ENCODE peak calls at places on chromosomes 1 and 21, in four cellular contexts. One of them, this sample, is unnamed.

GRCh38 chr1:21669287-21670058 is at the start of gene RAP1GAP:
- DNase-seq in Calu3: no peak
- DNase-seq in H7: peak
- DNase-seq in stimulated activated CD4-positive, alpha-beta T cell treated with anti-CD3 and anti-CD28 coated beads, Interleukin-1b, Interleukin-23, amount 100 ng/mL, for 4 hours: peak
- DNase-seq in this sample: peak

GRCh38 chr1:109712321-109712864 is 342 bp downstream of the GSTM5 start:
- DNase-seq in H7: no peak
- DNase-seq in stimulated activated CD4-positive, alpha-beta T cell treated with anti-CD3 and anti-CD28 coated beads, Interleukin-1b, Interleukin-23, amount 100 ng/mL, for 4 hours: no peak
- DNase-seq in Calu3: no peak
- DNase-seq in this sample: no peak

GRCh38 chr1:47469405-47469759 is 31.5 kb downstream of the FOXD2 start:
- DNase-seq in Calu3: no peak
- DNase-seq in H7: no peak
- DNase-seq in stimulated activated CD4-positive, alpha-beta T cell treated with anti-CD3 and anti-CD28 coated beads, Interleukin-1b, Interleukin-23, amount 100 ng/mL, for 4 hours: no peak
- DNase-seq in this sample: no peak

GRCh38 chr1:108000620-108001105 is 35.7 kb upstream of the VAV3 start:
- DNase-seq in stimulated activated CD4-positive, alpha-beta T cell treated with anti-CD3 and anti-CD28 coated beads, Interleukin-1b, Interleukin-23, amount 100 ng/mL, for 4 hours: no peak
- DNase-seq in Calu3: no peak
- DNase-seq in H7: no peak
- DNase-seq in this sample: no peak

GRCh38 chr21:43294194-43294902 is 125.5 kb downstream of the CRYAA start:
- DNase-seq in stimulated activated CD4-positive, alpha-beta T cell treated with anti-CD3 and anti-CD28 coated beads, Interleukin-1b, Interleukin-23, amount 100 ng/mL, for 4 hours: no peak
- DNase-seq in H7: no peak
- DNase-seq in Calu3: no peak
- DNase-seq in this sample: no peak

GRCh38 chr1:162371611-162372010 is 5.0 kb downstream of the SPATA46 start:
- DNase-seq in Calu3: no peak
- DNase-seq in stimulated activated CD4-positive, alpha-beta T cell treated with anti-CD3 and anti-CD28 coated beads, Interleukin-1b, Interleukin-23, amount 100 ng/mL, for 4 hours: no peak
- DNase-seq in H7: no peak
- DNase-seq in this sample: no peak

GRCh38 chr1:230827081-230827681 is 41.1 kb downstream of the C1orf198 start:
- DNase-seq in Calu3: no peak
- DNase-seq in H7: no peak
- DNase-seq in stimulated activated CD4-positive, alpha-beta T cell treated with anti-CD3 and anti-CD28 coated beads, Interleukin-1b, Interleukin-23, amount 100 ng/mL, for 4 hours: no peak
- DNase-seq in this sample: peak

GRCh38 chr21:17334478-17334877 is 178.4 kb upstream of the CXADR start:
- DNase-seq in stimulated activated CD4-positive, alpha-beta T cell treated with anti-CD3 and anti-CD28 coated beads, Interleukin-1b, Interleukin-23, amount 100 ng/mL, for 4 hours: no peak
- DNase-seq in Calu3: no peak
- DNase-seq in H7: no peak
- DNase-seq in this sample: no peak

GRCh38 chr1:178612261-178612660 is 99.4 kb downstream of the TEX35 start:
- DNase-seq in H7: no peak
- DNase-seq in stimulated activated CD4-positive, alpha-beta T cell treated with anti-CD3 and anti-CD28 coated beads, Interleukin-1b, Interleukin-23, amount 100 ng/mL, for 4 hours: no peak
- DNase-seq in Calu3: no peak
- DNase-seq in this sample: no peak

GRCh38 chr1:47371016-47371517 is 37.5 kb downstream of the CMPK1 start:
- DNase-seq in H7: no peak
- DNase-seq in Calu3: no peak
- DNase-seq in stimulated activated CD4-positive, alpha-beta T cell treated with anti-CD3 and anti-CD28 coated beads, Interleukin-1b, Interleukin-23, amount 100 ng/mL, for 4 hours: no peak
- DNase-seq in this sample: no peak

GRCh38 chr1:246632584-246633168 is 66.4 kb downstream of the CNST start:
- DNase-seq in Calu3: no peak
- DNase-seq in stimulated activated CD4-positive, alpha-beta T cell treated with anti-CD3 and anti-CD28 coated beads, Interleukin-1b, Interleukin-23, amount 100 ng/mL, for 4 hours: no peak
- DNase-seq in H7: no peak
- DNase-seq in this sample: no peak

GRCh38 chr1:30008998-30009657 is 714.3 kb downstream of the MATN1 start:
- DNase-seq in stimulated activated CD4-positive, alpha-beta T cell treated with anti-CD3 and anti-CD28 coated beads, Interleukin-1b, Interleukin-23, amount 100 ng/mL, for 4 hours: no peak
- DNase-seq in Calu3: peak
- DNase-seq in H7: peak
- DNase-seq in this sample: no peak

GRCh38 chr1:201069636-201070035 is 42.6 kb downstream of the CACNA1S start:
- DNase-seq in H7: peak
- DNase-seq in Calu3: no peak
- DNase-seq in stimulated activated CD4-positive, alpha-beta T cell treated with anti-CD3 and anti-CD28 coated beads, Interleukin-1b, Interleukin-23, amount 100 ng/mL, for 4 hours: no peak
- DNase-seq in this sample: no peak

GRCh38 chr1:220272841-220273090 is 513 bp upstream of the RAB3GAP2 start:
- DNase-seq in Calu3: no peak
- DNase-seq in stimulated activated CD4-positive, alpha-beta T cell treated with anti-CD3 and anti-CD28 coated beads, Interleukin-1b, Interleukin-23, amount 100 ng/mL, for 4 hours: no peak
- DNase-seq in H7: no peak
- DNase-seq in this sample: no peak

GRCh38 chr1:48093696-48094518 is 96.7 kb upstream of the TRABD2B start:
- DNase-seq in H7: peak
- DNase-seq in stimulated activated CD4-positive, alpha-beta T cell treated with anti-CD3 and anti-CD28 coated beads, Interleukin-1b, Interleukin-23, amount 100 ng/mL, for 4 hours: peak
- DNase-seq in Calu3: peak
- DNase-seq in this sample: peak

GRCh38 chr1:154941332-154941995 is 4.9 kb upstream of the PMVK start:
- DNase-seq in H7: no peak
- DNase-seq in stimulated activated CD4-positive, alpha-beta T cell treated with anti-CD3 and anti-CD28 coated beads, Interleukin-1b, Interleukin-23, amount 100 ng/mL, for 4 hours: no peak
- DNase-seq in Calu3: no peak
- DNase-seq in this sample: peak

GRCh38 chr1:54006508-54006907 is 11.5 kb downstream of the LDLRAD1 start:
- DNase-seq in H7: no peak
- DNase-seq in stimulated activated CD4-positive, alpha-beta T cell treated with anti-CD3 and anti-CD28 coated beads, Interleukin-1b, Interleukin-23, amount 100 ng/mL, for 4 hours: no peak
- DNase-seq in Calu3: no peak
- DNase-seq in this sample: no peak

GRCh38 chr1:44806025-44806703 is 987 bp downstream of the DYNLT4 start:
- DNase-seq in H7: peak
- DNase-seq in stimulated activated CD4-positive, alpha-beta T cell treated with anti-CD3 and anti-CD28 coated beads, Interleukin-1b, Interleukin-23, amount 100 ng/mL, for 4 hours: no peak
- DNase-seq in Calu3: no peak
- DNase-seq in this sample: no peak

GRCh38 chr1:110430366-110430765 is 20.6 kb upstream of the PROK1 start:
- DNase-seq in Calu3: no peak
- DNase-seq in H7: no peak
- DNase-seq in stimulated activated CD4-positive, alpha-beta T cell treated with anti-CD3 and anti-CD28 coated beads, Interleukin-1b, Interleukin-23, amount 100 ng/mL, for 4 hours: no peak
- DNase-seq in this sample: no peak

GRCh38 chr1:227894306-227894721 is 53.4 kb downstream of the WNT9A start:
- DNase-seq in Calu3: peak
- DNase-seq in H7: no peak
- DNase-seq in stimulated activated CD4-positive, alpha-beta T cell treated with anti-CD3 and anti-CD28 coated beads, Interleukin-1b, Interleukin-23, amount 100 ng/mL, for 4 hours: no peak
- DNase-seq in this sample: peak

GRCh38 chr1:115555446-115555845 is 86.3 kb upstream of the VANGL1 start:
- DNase-seq in stimulated activated CD4-positive, alpha-beta T cell treated with anti-CD3 and anti-CD28 coated beads, Interleukin-1b, Interleukin-23, amount 100 ng/mL, for 4 hours: no peak
- DNase-seq in Calu3: no peak
- DNase-seq in H7: no peak
- DNase-seq in this sample: no peak

GRCh38 chr1:245332085-245332484 is 177.3 kb downstream of the KIF26B start:
- DNase-seq in Calu3: no peak
- DNase-seq in H7: no peak
- DNase-seq in stimulated activated CD4-positive, alpha-beta T cell treated with anti-CD3 and anti-CD28 coated beads, Interleukin-1b, Interleukin-23, amount 100 ng/mL, for 4 hours: no peak
- DNase-seq in this sample: no peak

GRCh38 chr1:218537131-218537904 is 192.2 kb downstream of the TGFB2 start:
- DNase-seq in Calu3: no peak
- DNase-seq in H7: no peak
- DNase-seq in stimulated activated CD4-positive, alpha-beta T cell treated with anti-CD3 and anti-CD28 coated beads, Interleukin-1b, Interleukin-23, amount 100 ng/mL, for 4 hours: no peak
- DNase-seq in this sample: no peak

GRCh38 chr1:83942914-83943313 is 56.0 kb downstream of the TTLL7 start:
- DNase-seq in Calu3: no peak
- DNase-seq in H7: peak
- DNase-seq in stimulated activated CD4-positive, alpha-beta T cell treated with anti-CD3 and anti-CD28 coated beads, Interleukin-1b, Interleukin-23, amount 100 ng/mL, for 4 hours: no peak
- DNase-seq in this sample: no peak

GRCh38 chr1:168092566-168093355 is 44.0 kb downstream of the GPR161 start:
- DNase-seq in H7: peak
- DNase-seq in Calu3: peak
- DNase-seq in stimulated activated CD4-positive, alpha-beta T cell treated with anti-CD3 and anti-CD28 coated beads, Interleukin-1b, Interleukin-23, amount 100 ng/mL, for 4 hours: no peak
- DNase-seq in this sample: peak

GRCh38 chr1:227299688-227300087 is 18.6 kb downstream of the CDC42BPA start:
- DNase-seq in Calu3: no peak
- DNase-seq in stimulated activated CD4-positive, alpha-beta T cell treated with anti-CD3 and anti-CD28 coated beads, Interleukin-1b, Interleukin-23, amount 100 ng/mL, for 4 hours: no peak
- DNase-seq in H7: no peak
- DNase-seq in this sample: no peak

GRCh38 chr1:54229281-54229891 is 29.4 kb downstream of the MRPL37 start:
- DNase-seq in Calu3: peak
- DNase-seq in H7: peak
- DNase-seq in stimulated activated CD4-positive, alpha-beta T cell treated with anti-CD3 and anti-CD28 coated beads, Interleukin-1b, Interleukin-23, amount 100 ng/mL, for 4 hours: no peak
- DNase-seq in this sample: no peak

GRCh38 chr1:230832466-230832865 is 35.9 kb downstream of the C1orf198 start:
- DNase-seq in stimulated activated CD4-positive, alpha-beta T cell treated with anti-CD3 and anti-CD28 coated beads, Interleukin-1b, Interleukin-23, amount 100 ng/mL, for 4 hours: no peak
- DNase-seq in H7: no peak
- DNase-seq in Calu3: no peak
- DNase-seq in this sample: peak

GRCh38 chr1:246271516-246271915 is 235.6 kb downstream of the SMYD3 start:
- DNase-seq in stimulated activated CD4-positive, alpha-beta T cell treated with anti-CD3 and anti-CD28 coated beads, Interleukin-1b, Interleukin-23, amount 100 ng/mL, for 4 hours: no peak
- DNase-seq in H7: no peak
- DNase-seq in Calu3: no peak
- DNase-seq in this sample: no peak

GRCh38 chr21:32593690-32594089 is 8.4 kb upstream of the TCP10L start:
- DNase-seq in H7: no peak
- DNase-seq in stimulated activated CD4-positive, alpha-beta T cell treated with anti-CD3 and anti-CD28 coated beads, Interleukin-1b, Interleukin-23, amount 100 ng/mL, for 4 hours: no peak
- DNase-seq in Calu3: no peak
- DNase-seq in this sample: no peak

GRCh38 chr1:113813218-113813617 is 942 bp upstream of the RSBN1 start:
- DNase-seq in stimulated activated CD4-positive, alpha-beta T cell treated with anti-CD3 and anti-CD28 coated beads, Interleukin-1b, Interleukin-23, amount 100 ng/mL, for 4 hours: no peak
- DNase-seq in Calu3: no peak
- DNase-seq in H7: no peak
- DNase-seq in this sample: no peak

GRCh38 chr1:194862129-194862528 is 1675.7 kb upstream of the B3GALT2 start:
- DNase-seq in stimulated activated CD4-positive, alpha-beta T cell treated with anti-CD3 and anti-CD28 coated beads, Interleukin-1b, Interleukin-23, amount 100 ng/mL, for 4 hours: no peak
- DNase-seq in Calu3: no peak
- DNase-seq in H7: no peak
- DNase-seq in this sample: no peak

GRCh38 chr1:209513226-209513625 is 70.3 kb upstream of the CAMK1G start:
- DNase-seq in H7: peak
- DNase-seq in Calu3: peak
- DNase-seq in stimulated activated CD4-positive, alpha-beta T cell treated with anti-CD3 and anti-CD28 coated beads, Interleukin-1b, Interleukin-23, amount 100 ng/mL, for 4 hours: no peak
- DNase-seq in this sample: peak

GRCh38 chr1:220917101-220917500 is 37.9 kb downstream of the HLX start:
- DNase-seq in stimulated activated CD4-positive, alpha-beta T cell treated with anti-CD3 and anti-CD28 coated beads, Interleukin-1b, Interleukin-23, amount 100 ng/mL, for 4 hours: no peak
- DNase-seq in Calu3: no peak
- DNase-seq in H7: no peak
- DNase-seq in this sample: no peak

GRCh38 chr1:39685071-39685470 is 6.2 kb downstream of the HPCAL4 start:
- DNase-seq in stimulated activated CD4-positive, alpha-beta T cell treated with anti-CD3 and anti-CD28 coated beads, Interleukin-1b, Interleukin-23, amount 100 ng/mL, for 4 hours: no peak
- DNase-seq in Calu3: no peak
- DNase-seq in H7: no peak
- DNase-seq in this sample: no peak

GRCh38 chr1:240242601-240243144 is 151.0 kb downstream of the FMN2 start:
- DNase-seq in Calu3: no peak
- DNase-seq in stimulated activated CD4-positive, alpha-beta T cell treated with anti-CD3 and anti-CD28 coated beads, Interleukin-1b, Interleukin-23, amount 100 ng/mL, for 4 hours: no peak
- DNase-seq in H7: no peak
- DNase-seq in this sample: no peak

GRCh38 chr1:47938556-47938955 is 58.6 kb downstream of the TRABD2B start:
- DNase-seq in H7: no peak
- DNase-seq in Calu3: no peak
- DNase-seq in stimulated activated CD4-positive, alpha-beta T cell treated with anti-CD3 and anti-CD28 coated beads, Interleukin-1b, Interleukin-23, amount 100 ng/mL, for 4 hours: no peak
- DNase-seq in this sample: no peak

GRCh38 chr1:21950734-21951575 is 13.8 kb upstream of the HSPG2 start:
- DNase-seq in stimulated activated CD4-positive, alpha-beta T cell treated with anti-CD3 and anti-CD28 coated beads, Interleukin-1b, Interleukin-23, amount 100 ng/mL, for 4 hours: no peak
- DNase-seq in H7: no peak
- DNase-seq in Calu3: no peak
- DNase-seq in this sample: peak

This sample was measured in endodermal cell.